ENCODE peak calls at places on chromosome 19, in seven cellular contexts. One of them, this sample, is unnamed. For H3K79me2, the result is how much of the 10 kb centered on the place peaks cover.

GRCh38 chr19:13052447-13053232 is 50.0 kb downstream of the LYL1 start:
- DNase-seq in GM23338: no peak
- DNase-seq in keratinocyte: no peak
- DNase-seq in OCI-LY7: no peak
- DNase-seq in astrocyte: no peak
- DNase-seq in neural progenitor cell: no peak
- DNase-seq in fibroblast of lung: no peak
- DNase-seq in this sample: no peak

GRCh38 chr19:6489278-6490061 is 7.9 kb upstream of the DENND1C start:
- DNase-seq in keratinocyte: no peak
- DNase-seq in neural progenitor cell: no peak
- DNase-seq in GM23338: no peak
- DNase-seq in astrocyte: no peak
- DNase-seq in fibroblast of lung: no peak
- DNase-seq in OCI-LY7: peak
- DNase-seq in this sample: no peak

GRCh38 chr19:29724102-29724641 is 9.1 kb upstream of the C19orf12 start:
- DNase-seq in neural progenitor cell: peak
- DNase-seq in fibroblast of lung: peak
- DNase-seq in OCI-LY7: no peak
- DNase-seq in keratinocyte: no peak
- DNase-seq in astrocyte: peak
- DNase-seq in GM23338: peak
- DNase-seq in this sample: no peak

GRCh38 chr19:19823916-19824315 is 2.4 kb upstream of the ZNF506 start:
- DNase-seq in fibroblast of lung: no peak
- DNase-seq in neural progenitor cell: no peak
- DNase-seq in OCI-LY7: no peak
- DNase-seq in keratinocyte: no peak
- DNase-seq in astrocyte: no peak
- DNase-seq in GM23338: no peak
- DNase-seq in this sample: no peak

GRCh38 chr19:884420-885211 is 8.4 kb downstream of the MED16 start:
- DNase-seq in OCI-LY7: no peak
- DNase-seq in fibroblast of lung: no peak
- DNase-seq in keratinocyte: no peak
- DNase-seq in neural progenitor cell: no peak
- DNase-seq in GM23338: no peak
- DNase-seq in astrocyte: no peak
- DNase-seq in this sample: no peak

GRCh38 chr19:40241809-40242384 is 15.4 kb upstream of the CCNP start:
- DNase-seq in neural progenitor cell: no peak
- DNase-seq in OCI-LY7: no peak
- DNase-seq in astrocyte: peak
- DNase-seq in keratinocyte: no peak
- DNase-seq in fibroblast of lung: peak
- DNase-seq in GM23338: no peak
- DNase-seq in this sample: no peak

GRCh38 chr19:11577451-11578341 is at the start of gene ACP5:
- DNase-seq in keratinocyte: no peak
- DNase-seq in GM23338: no peak
- DNase-seq in neural progenitor cell: no peak
- DNase-seq in OCI-LY7: peak
- DNase-seq in astrocyte: no peak
- DNase-seq in fibroblast of lung: no peak
- DNase-seq in this sample: no peak

GRCh38 chr19:38993271-38993670 is 17.7 kb upstream of the FBXO17 start:
- DNase-seq in astrocyte: peak
- DNase-seq in OCI-LY7: no peak
- DNase-seq in keratinocyte: peak
- DNase-seq in neural progenitor cell: no peak
- DNase-seq in fibroblast of lung: peak
- DNase-seq in GM23338: no peak
- DNase-seq in this sample: no peak

GRCh38 chr19:44847144-44848035 is 1.3 kb downstream of the NECTIN2 start:
- DNase-seq in GM23338: peak
- DNase-seq in neural progenitor cell: peak
- DNase-seq in OCI-LY7: no peak
- DNase-seq in fibroblast of lung: peak
- DNase-seq in astrocyte: peak
- DNase-seq in keratinocyte: no peak
- DNase-seq in this sample: peak

GRCh38 chr19:16524991-16525734 is 17.1 kb downstream of the CHERP start:
- DNase-seq in astrocyte: no peak
- DNase-seq in OCI-LY7: no peak
- DNase-seq in fibroblast of lung: no peak
- DNase-seq in keratinocyte: no peak
- DNase-seq in neural progenitor cell: no peak
- DNase-seq in GM23338: no peak
- DNase-seq in this sample: no peak

GRCh38 chr19:12833747-12834417 is 497 bp downstream of the RTBDN start:
- DNase-seq in OCI-LY7: peak
- DNase-seq in neural progenitor cell: peak
- DNase-seq in GM23338: peak
- DNase-seq in astrocyte: no peak
- DNase-seq in keratinocyte: no peak
- DNase-seq in fibroblast of lung: no peak
- DNase-seq in this sample: no peak

GRCh38 chr19:29510701-29511265 is 15.0 kb upstream of the VSTM2B start:
- DNase-seq in GM23338: peak
- DNase-seq in neural progenitor cell: peak
- DNase-seq in astrocyte: no peak
- DNase-seq in keratinocyte: no peak
- DNase-seq in fibroblast of lung: no peak
- DNase-seq in OCI-LY7: no peak
- DNase-seq in this sample: no peak

GRCh38 chr19:19458110-19458816 is 52.8 kb downstream of the GATAD2A start:
- DNase-seq in keratinocyte: no peak
- DNase-seq in fibroblast of lung: no peak
- DNase-seq in astrocyte: no peak
- DNase-seq in neural progenitor cell: no peak
- DNase-seq in OCI-LY7: no peak
- DNase-seq in GM23338: no peak
- DNase-seq in this sample: no peak

GRCh38 chr19:17348700-17349099 is 11.3 kb downstream of the GTPBP3 start:
- DNase-seq in astrocyte: peak
- DNase-seq in neural progenitor cell: peak
- DNase-seq in OCI-LY7: no peak
- DNase-seq in GM23338: peak
- DNase-seq in fibroblast of lung: peak
- DNase-seq in keratinocyte: no peak
- DNase-seq in this sample: peak

GRCh38 chr19:54178581-54179261 is 5.8 kb upstream of the TMC4 start:
- DNase-seq in fibroblast of lung: no peak
- DNase-seq in neural progenitor cell: peak
- DNase-seq in GM23338: peak
- DNase-seq in OCI-LY7: peak
- DNase-seq in astrocyte: no peak
- DNase-seq in keratinocyte: no peak
- DNase-seq in this sample: no peak

GRCh38 chr19:45097776-45098520 is 5.0 kb downstream of the PPP1R37 start:
- DNase-seq in keratinocyte: no peak
- DNase-seq in fibroblast of lung: peak
- DNase-seq in OCI-LY7: no peak
- DNase-seq in neural progenitor cell: no peak
- DNase-seq in astrocyte: peak
- DNase-seq in GM23338: no peak
- DNase-seq in this sample: peak

GRCh38 chr19:57655443-57655842 is 13.3 kb upstream of the ZSCAN4 start:
- DNase-seq in keratinocyte: no peak
- DNase-seq in astrocyte: no peak
- DNase-seq in OCI-LY7: no peak
- DNase-seq in neural progenitor cell: no peak
- DNase-seq in GM23338: no peak
- DNase-seq in fibroblast of lung: no peak
- DNase-seq in this sample: no peak

GRCh38 chr19:5621945-5622464 is 571 bp downstream of the SAFB2 start:
- DNase-seq in astrocyte: no peak
- DNase-seq in OCI-LY7: peak
- DNase-seq in neural progenitor cell: peak
- DNase-seq in fibroblast of lung: no peak
- DNase-seq in keratinocyte: no peak
- DNase-seq in GM23338: peak
- DNase-seq in this sample: no peak

GRCh38 chr19:11138659-11139526 is 16.7 kb downstream of the SPC24 start:
- DNase-seq in keratinocyte: no peak
- DNase-seq in astrocyte: peak
- DNase-seq in neural progenitor cell: peak
- DNase-seq in fibroblast of lung: peak
- DNase-seq in GM23338: peak
- DNase-seq in OCI-LY7: no peak
- DNase-seq in this sample: peak

GRCh38 chr19:35696835-35697234 is 7.5 kb upstream of the ZBTB32 start:
- DNase-seq in keratinocyte: no peak
- DNase-seq in fibroblast of lung: no peak
- DNase-seq in GM23338: no peak
- DNase-seq in OCI-LY7: no peak
- DNase-seq in astrocyte: no peak
- DNase-seq in neural progenitor cell: no peak
- DNase-seq in this sample: no peak

GRCh38 chr19:45645631-45646344 is 6.6 kb upstream of the EML2 start:
- DNase-seq in fibroblast of lung: peak
- DNase-seq in keratinocyte: no peak
- DNase-seq in OCI-LY7: peak
- DNase-seq in GM23338: peak
- DNase-seq in neural progenitor cell: peak
- DNase-seq in astrocyte: peak
- DNase-seq in this sample: peak

GRCh38 chr19:19468424-19469050 is 46.8 kb downstream of the TSSK6 start:
- DNase-seq in fibroblast of lung: no peak
- DNase-seq in GM23338: no peak
- DNase-seq in keratinocyte: no peak
- DNase-seq in neural progenitor cell: no peak
- DNase-seq in OCI-LY7: peak
- DNase-seq in astrocyte: no peak
- DNase-seq in this sample: no peak

GRCh38 chr19:56252699-56253422 is 19.7 kb upstream of the EDDM13 start:
- DNase-seq in OCI-LY7: peak
- DNase-seq in astrocyte: peak
- DNase-seq in neural progenitor cell: peak
- DNase-seq in fibroblast of lung: peak
- DNase-seq in keratinocyte: peak
- DNase-seq in GM23338: peak
- DNase-seq in this sample: peak
- H3K4me3 ChIP-seq in OCI-LY7: no peak
- H3K4me3 ChIP-seq in astrocyte: no peak
- H3K4me3 ChIP-seq in neural progenitor cell: no peak
- H3K4me3 ChIP-seq in fibroblast of lung: no peak
- H3K4me3 ChIP-seq in keratinocyte: no peak
- H3K4me3 ChIP-seq in GM23338: no peak
- H3K4me3 ChIP-seq in this sample: no peak

GRCh38 chr19:2441096-2441752 is 13.8 kb upstream of the TIMM13 start:
- DNase-seq in OCI-LY7: no peak
- DNase-seq in keratinocyte: no peak
- DNase-seq in GM23338: no peak
- DNase-seq in astrocyte: no peak
- DNase-seq in fibroblast of lung: no peak
- DNase-seq in neural progenitor cell: no peak
- DNase-seq in this sample: no peak
- H3K79me2 ChIP-seq in OCI-LY7: under half
- H3K79me2 ChIP-seq in keratinocyte: half or more
- H3K79me2 ChIP-seq in GM23338: under half
- H3K79me2 ChIP-seq in astrocyte: half or more
- H3K79me2 ChIP-seq in fibroblast of lung: under half
- H3K79me2 ChIP-seq in neural progenitor cell: under half
- H3K79me2 ChIP-seq in this sample: under half

GRCh38 chr19:7547153-7547552 is 11.6 kb downstream of the PNPLA6 start:
- DNase-seq in astrocyte: no peak
- DNase-seq in neural progenitor cell: no peak
- DNase-seq in keratinocyte: no peak
- DNase-seq in OCI-LY7: no peak
- DNase-seq in fibroblast of lung: no peak
- DNase-seq in GM23338: no peak
- DNase-seq in this sample: no peak

GRCh38 chr19:7549749-7550148 is 14.2 kb downstream of the PNPLA6 start:
- DNase-seq in neural progenitor cell: no peak
- DNase-seq in OCI-LY7: no peak
- DNase-seq in keratinocyte: no peak
- DNase-seq in GM23338: no peak
- DNase-seq in fibroblast of lung: no peak
- DNase-seq in astrocyte: no peak
- DNase-seq in this sample: no peak

GRCh38 chr19:7552781-7553180 is 17.3 kb downstream of the PNPLA6 start:
- DNase-seq in fibroblast of lung: no peak
- DNase-seq in keratinocyte: no peak
- DNase-seq in OCI-LY7: no peak
- DNase-seq in GM23338: no peak
- DNase-seq in astrocyte: no peak
- DNase-seq in neural progenitor cell: no peak
- DNase-seq in this sample: no peak

GRCh38 chr19:7550987-7551761 is 15.7 kb downstream of the PNPLA6 start:
- DNase-seq in astrocyte: no peak
- DNase-seq in keratinocyte: no peak
- DNase-seq in OCI-LY7: peak
- DNase-seq in fibroblast of lung: peak
- DNase-seq in GM23338: peak
- DNase-seq in neural progenitor cell: peak
- DNase-seq in this sample: no peak

GRCh38 chr19:7550169-7550770 is 14.8 kb downstream of the PNPLA6 start:
- DNase-seq in GM23338: no peak
- DNase-seq in fibroblast of lung: no peak
- DNase-seq in astrocyte: no peak
- DNase-seq in OCI-LY7: no peak
- DNase-seq in keratinocyte: no peak
- DNase-seq in neural progenitor cell: no peak
- DNase-seq in this sample: no peak
- H3K4me3 ChIP-seq in GM23338: peak
- H3K4me3 ChIP-seq in fibroblast of lung: no peak
- H3K4me3 ChIP-seq in astrocyte: no peak
- H3K4me3 ChIP-seq in OCI-LY7: no peak
- H3K4me3 ChIP-seq in keratinocyte: no peak
- H3K4me3 ChIP-seq in neural progenitor cell: peak
- H3K4me3 ChIP-seq in this sample: no peak

GRCh38 chr19:49774969-49775368 is 8.2 kb downstream of the AP2A1 start:
- DNase-seq in neural progenitor cell: no peak
- DNase-seq in keratinocyte: no peak
- DNase-seq in OCI-LY7: no peak
- DNase-seq in astrocyte: no peak
- DNase-seq in fibroblast of lung: no peak
- DNase-seq in GM23338: no peak
- DNase-seq in this sample: no peak

GRCh38 chr19:49776371-49776764 is 9.6 kb downstream of the AP2A1 start:
- DNase-seq in OCI-LY7: no peak
- DNase-seq in astrocyte: no peak
- DNase-seq in GM23338: no peak
- DNase-seq in neural progenitor cell: no peak
- DNase-seq in fibroblast of lung: no peak
- DNase-seq in keratinocyte: no peak
- DNase-seq in this sample: no peak

GRCh38 chr19:49773663-49774305 is 7.0 kb downstream of the AP2A1 start:
- DNase-seq in fibroblast of lung: no peak
- DNase-seq in OCI-LY7: no peak
- DNase-seq in keratinocyte: no peak
- DNase-seq in neural progenitor cell: no peak
- DNase-seq in astrocyte: no peak
- DNase-seq in GM23338: no peak
- DNase-seq in this sample: no peak

GRCh38 chr19:49772850-49773432 is 6.1 kb downstream of the AP2A1 start:
- DNase-seq in keratinocyte: no peak
- DNase-seq in OCI-LY7: no peak
- DNase-seq in neural progenitor cell: no peak
- DNase-seq in fibroblast of lung: no peak
- DNase-seq in astrocyte: no peak
- DNase-seq in GM23338: no peak
- DNase-seq in this sample: no peak

GRCh38 chr19:49775742-49776370 is 9.1 kb downstream of the AP2A1 start:
- DNase-seq in GM23338: no peak
- DNase-seq in astrocyte: no peak
- DNase-seq in neural progenitor cell: no peak
- DNase-seq in keratinocyte: no peak
- DNase-seq in fibroblast of lung: no peak
- DNase-seq in OCI-LY7: no peak
- DNase-seq in this sample: no peak
- H3K79me2 ChIP-seq in GM23338: under half
- H3K79me2 ChIP-seq in astrocyte: half or more
- H3K79me2 ChIP-seq in neural progenitor cell: under half
- H3K79me2 ChIP-seq in keratinocyte: under half
- H3K79me2 ChIP-seq in fibroblast of lung: half or more
- H3K79me2 ChIP-seq in OCI-LY7: under half
- H3K79me2 ChIP-seq in this sample: under half

This sample was measured in PC-9.